ENCODE peak calls at places on chromosome 15, in six cellular contexts. O, V, N, Q, T and F are unnamed samples.

GRCh38 chr15:59300618-59301139 is 72.0 kb downstream of the MYO1E start:
- DNase-seq in N (no peak), Q (no peak), T (no peak), O (no peak), V (no peak), F (no peak)

GRCh38 chr15:39466428-39466827 is 114.5 kb upstream of the THBS1 start:
- DNase-seq in T (no peak), N (no peak), V (no peak), Q (peak), O (no peak), F (no peak)

GRCh38 chr15:69794643-69795461 is 302.9 kb downstream of the TLE3 start:
- DNase-seq in O (no peak), N (no peak), Q (peak), V (no peak), T (no peak), F (no peak)

GRCh38 chr15:29815705-29816042 is 6.6 kb downstream of the TJP1 start:
- DNase-seq in Q (no peak), V (no peak), O (no peak), T (no peak), N (no peak), F (no peak)

GRCh38 chr15:34122771-34123183 is 20.9 kb downstream of the PGBD4 start:
- DNase-seq in O (no peak), N (no peak), T (no peak), Q (peak), V (no peak), F (no peak)

GRCh38 chr15:48850648-48851047 is 27.3 kb upstream of the EID1 start:
- DNase-seq in V (no peak), O (no peak), Q (no peak), T (no peak), N (no peak), F (peak)

GRCh38 chr15:62592920-62593319 is 427.8 kb upstream of the C2CD4B start:
- DNase-seq in Q (no peak), T (no peak), N (no peak), O (no peak), V (no peak), F (no peak)

GRCh38 chr15:36109943-36110658 is 469.3 kb upstream of the CDIN1 start:
- DNase-seq in N (no peak), V (no peak), Q (peak), T (no peak), O (no peak), F (no peak)

GRCh38 chr15:67945951-67946700 is 106.3 kb upstream of the RNU6-1 start:
- DNase-seq in V (no peak), N (no peak), O (no peak), Q (no peak), T (peak), F (no peak)

GRCh38 chr15:45372032-45372995 is 6.0 kb downstream of the GATM start:
- DNase-seq in T (peak), O (peak), N (no peak), Q (no peak), V (no peak), F (no peak)

GRCh38 chr15:80770356-80770705 is 8.8 kb upstream of the CEMIP start:
- DNase-seq in N (no peak), Q (no peak), T (no peak), V (no peak), O (no peak), F (no peak)

GRCh38 chr15:51333571-51333970 is 4.8 kb downstream of the CYP19A1 start:
- DNase-seq in O (no peak), N (no peak), T (no peak), V (no peak), Q (no peak), F (no peak)

GRCh38 chr15:95972136-95972553 is 358.4 kb upstream of the NR2F2 start:
- DNase-seq in N (no peak), Q (peak), O (peak), T (peak), V (no peak), F (no peak)

GRCh38 chr15:79371581-79371980 is 60.6 kb upstream of the MINAR1 start:
- DNase-seq in V (no peak), T (no peak), Q (no peak), O (no peak), N (no peak), F (no peak)

GRCh38 chr15:35545316-35545824 is 595 bp downstream of the DPH6 start:
- DNase-seq in N (no peak), Q (peak), V (peak), O (no peak), T (peak), F (peak)

GRCh38 chr15:39502616-39503195 is 78.2 kb upstream of the THBS1 start:
- DNase-seq in N (no peak), O (no peak), V (no peak), T (no peak), Q (no peak), F (no peak)

GRCh38 chr15:36791849-36792618 is 212.6 kb downstream of the CDIN1 start:
- DNase-seq in Q (no peak), V (no peak), N (no peak), O (no peak), T (no peak), F (no peak)

GRCh38 chr15:100216177-100216576 is 125.6 kb downstream of the ADAMTS17 start:
- DNase-seq in T (no peak), Q (no peak), O (no peak), V (no peak), N (no peak), F (no peak)

GRCh38 chr15:69535101-69535638 is 82.6 kb downstream of the RPLP1 start:
- DNase-seq in V (no peak), N (no peak), T (no peak), Q (peak), O (no peak), F (no peak)

GRCh38 chr15:51386029-51386428 is 44.6 kb downstream of the GLDN start:
- DNase-seq in T (peak), N (no peak), V (no peak), Q (no peak), O (peak), F (no peak)

GRCh38 chr15:97961067-97961954 is 808 bp downstream of the ARRDC4 start:
- DNase-seq in Q (peak), T (peak), V (no peak), N (no peak), O (peak), F (no peak)

GRCh38 chr15:78228356-78228996 is 5.9 kb downstream of the ACSBG1 start:
- DNase-seq in T (no peak), Q (no peak), N (no peak), V (no peak), O (no peak), F (no peak)

GRCh38 chr15:70054366-70054765 is 43.4 kb downstream of the TLE3 start:
- DNase-seq in Q (no peak), N (no peak), T (no peak), V (no peak), O (no peak), F (no peak)

GRCh38 chr15:75161788-75162414 is 39.8 kb upstream of the C15orf39 start:
- DNase-seq in Q (no peak), O (no peak), N (no peak), V (no peak), T (no peak), F (no peak)

GRCh38 chr15:65553691-65554090 is 23.4 kb downstream of the HACD3 start:
- DNase-seq in N (no peak), V (no peak), O (no peak), T (no peak), Q (no peak), F (no peak)

GRCh38 chr15:70201376-70201775 is 103.7 kb upstream of the TLE3 start:
- DNase-seq in Q (no peak), O (no peak), V (no peak), N (no peak), T (no peak), F (no peak)

GRCh38 chr15:42940527-42940926 is 19.9 kb upstream of the TTBK2 start:
- DNase-seq in O (no peak), Q (no peak), T (peak), V (no peak), N (no peak), F (no peak)

GRCh38 chr15:34318277-34319079 is 19.1 kb downstream of the SLC12A6 start:
- DNase-seq in V (no peak), N (no peak), T (peak), Q (peak), O (peak), F (peak)

GRCh38 chr15:64770626-64771025 is 4.8 kb downstream of the RBPMS2 start:
- DNase-seq in O (no peak), N (no peak), T (no peak), Q (no peak), V (no peak), F (no peak)

GRCh38 chr15:41870689-41871081 is 23.2 kb downstream of the SPTBN5 start:
- DNase-seq in O (no peak), Q (no peak), V (peak), N (no peak), T (no peak), F (no peak)

GRCh38 chr15:58213587-58214360 is 75.6 kb downstream of the AQP9 start:
- DNase-seq in N (no peak), Q (peak), T (no peak), V (no peak), O (no peak), F (no peak)

GRCh38 chr15:39125904-39126303 is 455.0 kb upstream of the THBS1 start:
- DNase-seq in N (no peak), T (no peak), Q (no peak), O (peak), V (no peak), F (peak)

GRCh38 chr15:62989366-62990055 is 53.0 kb upstream of the TPM1 start:
- DNase-seq in V (no peak), O (no peak), T (no peak), Q (no peak), N (no peak), F (no peak)

GRCh38 chr15:33007295-33007855 is 187.1 kb downstream of the FMN1 start:
- DNase-seq in O (no peak), V (no peak), T (peak), Q (peak), N (no peak), F (no peak)

GRCh38 chr15:64361259-64361658 is 5.3 kb upstream of the CSNK1G1 start:
- DNase-seq in V (no peak), Q (no peak), N (no peak), T (no peak), O (no peak), F (no peak)

GRCh38 chr15:25439456-25439836 is 622 bp upstream of the UBE3A start:
- DNase-seq in N (no peak), Q (peak), V (no peak), O (no peak), T (peak), F (peak)

GRCh38 chr15:71705151-71705550 is 105.2 kb upstream of the NR2E3 start:
- DNase-seq in Q (peak), T (no peak), N (no peak), O (no peak), V (no peak), F (no peak)

GRCh38 chr15:71747128-71748083 is 62.9 kb upstream of the NR2E3 start:
- DNase-seq in T (no peak), V (no peak), O (no peak), Q (peak), N (peak), F (no peak)